ENCODE peak calls at places on chromosomes 4 and X, in eight cellular contexts. One of them, this sample, is unnamed.

GRCh38 chr4:102665527-102665926 is 95.2 kb downstream of the MANBA start:
- DNase-seq in neuronal stem cell: no peak
- DNase-seq in osteoblast: peak
- DNase-seq in CD8-positive, alpha-beta T cell: no peak
- DNase-seq in fibroblast of lung: no peak
- DNase-seq in stomach: no peak
- DNase-seq in DND-41: no peak
- DNase-seq in suprapubic skin: no peak
- DNase-seq in this sample: no peak

GRCh38 chr4:180698550-180698949 is 1544.7 kb upstream of the TENM3 start:
- DNase-seq in neuronal stem cell: no peak
- DNase-seq in osteoblast: no peak
- DNase-seq in CD8-positive, alpha-beta T cell: no peak
- DNase-seq in fibroblast of lung: no peak
- DNase-seq in stomach: no peak
- DNase-seq in DND-41: no peak
- DNase-seq in suprapubic skin: no peak
- DNase-seq in this sample: no peak

GRCh38 chr4:113080050-113080449 is 30.6 kb downstream of the ANK2 start:
- DNase-seq in neuronal stem cell: no peak
- DNase-seq in osteoblast: no peak
- DNase-seq in CD8-positive, alpha-beta T cell: no peak
- DNase-seq in fibroblast of lung: no peak
- DNase-seq in stomach: no peak
- DNase-seq in DND-41: no peak
- DNase-seq in suprapubic skin: no peak
- DNase-seq in this sample: no peak

GRCh38 chr4:75557696-75558095 is 1.8 kb downstream of the ODAPH start:
- DNase-seq in neuronal stem cell: no peak
- DNase-seq in osteoblast: no peak
- DNase-seq in CD8-positive, alpha-beta T cell: no peak
- DNase-seq in fibroblast of lung: no peak
- DNase-seq in stomach: no peak
- DNase-seq in DND-41: no peak
- DNase-seq in suprapubic skin: no peak
- DNase-seq in this sample: no peak

GRCh38 chr4:114076865-114077264 is 97.4 kb upstream of the ARSJ start:
- DNase-seq in neuronal stem cell: no peak
- DNase-seq in osteoblast: no peak
- DNase-seq in CD8-positive, alpha-beta T cell: no peak
- DNase-seq in fibroblast of lung: peak
- DNase-seq in stomach: no peak
- DNase-seq in DND-41: no peak
- DNase-seq in suprapubic skin: no peak
- DNase-seq in this sample: no peak

GRCh38 chrX:56503941-56504673 is 59.3 kb upstream of the UBQLN2 start:
- DNase-seq in neuronal stem cell: no peak
- DNase-seq in osteoblast: no peak
- DNase-seq in CD8-positive, alpha-beta T cell: no peak
- DNase-seq in fibroblast of lung: no peak
- DNase-seq in stomach: no peak
- DNase-seq in DND-41: no peak
- DNase-seq in suprapubic skin: no peak
- DNase-seq in this sample: no peak

GRCh38 chrX:65528705-65529340 is 5.8 kb downstream of the LAS1L start:
- DNase-seq in neuronal stem cell: peak
- DNase-seq in osteoblast: peak
- DNase-seq in CD8-positive, alpha-beta T cell: peak
- DNase-seq in fibroblast of lung: peak
- DNase-seq in stomach: peak
- DNase-seq in DND-41: peak
- DNase-seq in suprapubic skin: no peak
- DNase-seq in this sample: no peak

GRCh38 chr4:87608229-87608628 is at the start of gene DSPP:
- DNase-seq in neuronal stem cell: no peak
- DNase-seq in osteoblast: no peak
- DNase-seq in CD8-positive, alpha-beta T cell: no peak
- DNase-seq in fibroblast of lung: no peak
- DNase-seq in stomach: no peak
- DNase-seq in DND-41: no peak
- DNase-seq in suprapubic skin: no peak
- DNase-seq in this sample: no peak

GRCh38 chrX:45697591-45697990 is 496.9 kb upstream of the DIPK2B start:
- DNase-seq in neuronal stem cell: no peak
- DNase-seq in osteoblast: peak
- DNase-seq in CD8-positive, alpha-beta T cell: no peak
- DNase-seq in fibroblast of lung: peak
- DNase-seq in stomach: no peak
- DNase-seq in DND-41: no peak
- DNase-seq in suprapubic skin: no peak
- DNase-seq in this sample: no peak

GRCh38 chr4:168501407-168501806 is 4.6 kb downstream of the PALLD start:
- DNase-seq in neuronal stem cell: no peak
- DNase-seq in osteoblast: no peak
- DNase-seq in CD8-positive, alpha-beta T cell: no peak
- DNase-seq in fibroblast of lung: no peak
- DNase-seq in stomach: no peak
- DNase-seq in DND-41: no peak
- DNase-seq in suprapubic skin: no peak
- DNase-seq in this sample: no peak

GRCh38 chrX:21658152-21658737 is at the start of gene KLHL34:
- DNase-seq in neuronal stem cell: no peak
- DNase-seq in osteoblast: no peak
- DNase-seq in CD8-positive, alpha-beta T cell: no peak
- DNase-seq in fibroblast of lung: no peak
- DNase-seq in stomach: no peak
- DNase-seq in DND-41: no peak
- DNase-seq in suprapubic skin: no peak
- DNase-seq in this sample: peak

GRCh38 chr4:53920116-53920515 is 144.3 kb downstream of the CHIC2 start:
- DNase-seq in neuronal stem cell: no peak
- DNase-seq in osteoblast: no peak
- DNase-seq in CD8-positive, alpha-beta T cell: no peak
- DNase-seq in fibroblast of lung: no peak
- DNase-seq in stomach: no peak
- DNase-seq in DND-41: no peak
- DNase-seq in suprapubic skin: no peak
- DNase-seq in this sample: no peak

GRCh38 chr4:105835177-105835576 is 60.1 kb upstream of the NPNT start:
- DNase-seq in neuronal stem cell: no peak
- DNase-seq in osteoblast: no peak
- DNase-seq in CD8-positive, alpha-beta T cell: no peak
- DNase-seq in fibroblast of lung: no peak
- DNase-seq in stomach: no peak
- DNase-seq in DND-41: no peak
- DNase-seq in suprapubic skin: no peak
- DNase-seq in this sample: no peak

GRCh38 chr4:20395160-20395773 is 143.6 kb downstream of the SLIT2 start:
- DNase-seq in neuronal stem cell: peak
- DNase-seq in osteoblast: no peak
- DNase-seq in CD8-positive, alpha-beta T cell: no peak
- DNase-seq in fibroblast of lung: peak
- DNase-seq in stomach: peak
- DNase-seq in DND-41: peak
- DNase-seq in suprapubic skin: no peak
- DNase-seq in this sample: no peak

GRCh38 chr4:996030-996993 is 3.1 kb upstream of the SLC26A1 start:
- DNase-seq in neuronal stem cell: no peak
- DNase-seq in osteoblast: no peak
- DNase-seq in CD8-positive, alpha-beta T cell: no peak
- DNase-seq in fibroblast of lung: no peak
- DNase-seq in stomach: no peak
- DNase-seq in DND-41: no peak
- DNase-seq in suprapubic skin: no peak
- DNase-seq in this sample: no peak

GRCh38 chr4:122584517-122584916 is 36.3 kb downstream of the IL21 start:
- DNase-seq in neuronal stem cell: no peak
- DNase-seq in osteoblast: peak
- DNase-seq in CD8-positive, alpha-beta T cell: no peak
- DNase-seq in fibroblast of lung: peak
- DNase-seq in stomach: no peak
- DNase-seq in DND-41: no peak
- DNase-seq in suprapubic skin: no peak
- DNase-seq in this sample: no peak

GRCh38 chr4:61938250-61938846 is 738.2 kb downstream of the ADGRL3 start:
- DNase-seq in neuronal stem cell: no peak
- DNase-seq in osteoblast: no peak
- DNase-seq in CD8-positive, alpha-beta T cell: no peak
- DNase-seq in fibroblast of lung: no peak
- DNase-seq in stomach: no peak
- DNase-seq in DND-41: peak
- DNase-seq in suprapubic skin: no peak
- DNase-seq in this sample: no peak

GRCh38 chr4:118113220-118113619 is 78.9 kb downstream of the NDST3 start:
- DNase-seq in neuronal stem cell: no peak
- DNase-seq in osteoblast: no peak
- DNase-seq in CD8-positive, alpha-beta T cell: no peak
- DNase-seq in fibroblast of lung: peak
- DNase-seq in stomach: no peak
- DNase-seq in DND-41: no peak
- DNase-seq in suprapubic skin: no peak
- DNase-seq in this sample: no peak

DNA sequence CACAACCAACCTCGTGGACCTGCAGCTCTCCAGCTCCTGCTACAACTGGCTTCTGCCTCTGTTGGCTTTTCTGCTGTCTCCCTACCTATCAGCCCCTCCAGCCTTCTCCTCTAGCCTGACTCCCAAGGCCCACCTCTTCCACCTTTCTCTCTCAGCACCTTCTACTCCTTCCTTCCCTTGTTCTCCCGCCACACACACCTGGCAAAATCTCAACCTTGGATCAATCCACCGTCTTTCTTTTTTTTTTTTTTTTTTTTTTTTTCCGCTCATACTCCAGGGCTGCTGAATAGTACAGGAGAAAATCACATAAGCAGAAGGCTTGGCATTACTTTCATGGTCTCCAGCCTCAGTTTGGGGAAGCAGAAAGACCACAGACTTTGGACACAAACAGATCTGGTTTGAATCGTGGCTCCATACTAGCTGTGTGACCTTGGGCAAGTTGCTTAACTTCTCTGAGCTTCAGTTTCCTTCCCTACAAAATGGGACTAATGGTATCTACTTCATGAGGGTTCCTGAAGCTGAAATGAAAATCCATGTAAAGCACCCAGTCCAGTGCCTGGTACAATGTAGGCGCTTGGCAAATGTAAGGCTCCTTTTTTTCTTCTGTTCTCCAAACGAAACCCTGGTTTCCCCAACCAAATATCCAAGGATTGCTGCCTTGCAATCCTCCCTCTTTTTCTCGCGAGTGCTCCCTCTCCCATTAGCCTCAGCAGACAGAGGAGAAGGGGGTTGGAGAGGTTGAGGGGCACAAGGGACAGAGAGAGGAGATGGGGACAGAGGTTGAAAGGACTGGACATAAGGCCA is 1.7 kb downstream of the FGD1 start:
- DNase-seq in neuronal stem cell: no peak
- DNase-seq in osteoblast: peak
- DNase-seq in CD8-positive, alpha-beta T cell: no peak
- DNase-seq in fibroblast of lung: peak
- DNase-seq in stomach: no peak
- DNase-seq in DND-41: no peak
- DNase-seq in suprapubic skin: no peak
- DNase-seq in this sample: no peak
- H3K4me3 ChIP-seq in neuronal stem cell: peak
- H3K4me3 ChIP-seq in osteoblast: peak
- H3K4me3 ChIP-seq in CD8-positive, alpha-beta T cell: no peak
- H3K4me3 ChIP-seq in fibroblast of lung: peak
- H3K4me3 ChIP-seq in stomach: peak
- H3K4me3 ChIP-seq in DND-41: no peak
- H3K4me3 ChIP-seq in suprapubic skin: peak
- H3K4me3 ChIP-seq in this sample: no peak

GRCh38 chr4:88859191-88859812 is 161.7 kb upstream of the NAP1L5 start:
- DNase-seq in neuronal stem cell: no peak
- DNase-seq in osteoblast: no peak
- DNase-seq in CD8-positive, alpha-beta T cell: no peak
- DNase-seq in fibroblast of lung: no peak
- DNase-seq in stomach: no peak
- DNase-seq in DND-41: no peak
- DNase-seq in suprapubic skin: no peak
- DNase-seq in this sample: no peak
- H3K4me3 ChIP-seq in neuronal stem cell: no peak
- H3K4me3 ChIP-seq in osteoblast: no peak
- H3K4me3 ChIP-seq in CD8-positive, alpha-beta T cell: no peak
- H3K4me3 ChIP-seq in fibroblast of lung: no peak
- H3K4me3 ChIP-seq in stomach: no peak
- H3K4me3 ChIP-seq in DND-41: no peak
- H3K4me3 ChIP-seq in suprapubic skin: no peak
- H3K4me3 ChIP-seq in this sample: no peak

GRCh38 chrX:69321789-69322188 is 156.5 kb upstream of the PJA1 start:
- DNase-seq in neuronal stem cell: no peak
- DNase-seq in osteoblast: no peak
- DNase-seq in CD8-positive, alpha-beta T cell: no peak
- DNase-seq in fibroblast of lung: no peak
- DNase-seq in stomach: peak
- DNase-seq in DND-41: no peak
- DNase-seq in suprapubic skin: no peak
- DNase-seq in this sample: no peak
- H3K4me3 ChIP-seq in neuronal stem cell: no peak
- H3K4me3 ChIP-seq in osteoblast: no peak
- H3K4me3 ChIP-seq in CD8-positive, alpha-beta T cell: no peak
- H3K4me3 ChIP-seq in fibroblast of lung: no peak
- H3K4me3 ChIP-seq in stomach: no peak
- H3K4me3 ChIP-seq in DND-41: no peak
- H3K4me3 ChIP-seq in suprapubic skin: no peak
- H3K4me3 ChIP-seq in this sample: no peak

GRCh38 chr4:80124246-80125211 is 51.5 kb upstream of the ANTXR2 start:
- DNase-seq in neuronal stem cell: no peak
- DNase-seq in osteoblast: no peak
- DNase-seq in CD8-positive, alpha-beta T cell: no peak
- DNase-seq in fibroblast of lung: no peak
- DNase-seq in stomach: no peak
- DNase-seq in DND-41: no peak
- DNase-seq in suprapubic skin: no peak
- DNase-seq in this sample: no peak

GRCh38 chr4:80126435-80126834 is 53.4 kb upstream of the ANTXR2 start:
- DNase-seq in neuronal stem cell: no peak
- DNase-seq in osteoblast: no peak
- DNase-seq in CD8-positive, alpha-beta T cell: no peak
- DNase-seq in fibroblast of lung: no peak
- DNase-seq in stomach: no peak
- DNase-seq in DND-41: no peak
- DNase-seq in suprapubic skin: no peak
- DNase-seq in this sample: no peak

GRCh38 chr4:80127870-80128419 is 54.9 kb upstream of the ANTXR2 start:
- DNase-seq in neuronal stem cell: no peak
- DNase-seq in osteoblast: no peak
- DNase-seq in CD8-positive, alpha-beta T cell: no peak
- DNase-seq in fibroblast of lung: no peak
- DNase-seq in stomach: no peak
- DNase-seq in DND-41: no peak
- DNase-seq in suprapubic skin: no peak
- DNase-seq in this sample: no peak

GRCh38 chr4:80128941-80129340 is 55.9 kb upstream of the ANTXR2 start:
- DNase-seq in neuronal stem cell: no peak
- DNase-seq in osteoblast: no peak
- DNase-seq in CD8-positive, alpha-beta T cell: no peak
- DNase-seq in fibroblast of lung: no peak
- DNase-seq in stomach: no peak
- DNase-seq in DND-41: no peak
- DNase-seq in suprapubic skin: no peak
- DNase-seq in this sample: no peak

GRCh38 chr4:80125252-80126177 is 52.5 kb upstream of the ANTXR2 start:
- DNase-seq in neuronal stem cell: no peak
- DNase-seq in osteoblast: no peak
- DNase-seq in CD8-positive, alpha-beta T cell: no peak
- DNase-seq in fibroblast of lung: peak
- DNase-seq in stomach: no peak
- DNase-seq in DND-41: peak
- DNase-seq in suprapubic skin: no peak
- DNase-seq in this sample: no peak
- H3K4me3 ChIP-seq in neuronal stem cell: no peak
- H3K4me3 ChIP-seq in osteoblast: no peak
- H3K4me3 ChIP-seq in CD8-positive, alpha-beta T cell: no peak
- H3K4me3 ChIP-seq in fibroblast of lung: no peak
- H3K4me3 ChIP-seq in stomach: no peak
- H3K4me3 ChIP-seq in DND-41: peak
- H3K4me3 ChIP-seq in suprapubic skin: no peak
- H3K4me3 ChIP-seq in this sample: no peak